ENCODE peak calls at places on chromosomes 16 and 17, in four cellular contexts. G is heart right ventricle, E is fibroblast of pulmonary artery, Y is nephron progenitor cell. X is an unnamed sample.

GRCh38 chr17:63258785-63259184 is 187.3 kb downstream of the CYB561 start:
- DNase-seq in E (no peak), Y (no peak), G (no peak), X (no peak)

GRCh38 chr16:66150691-66151090 is 215.8 kb upstream of the CDH5 start:
- DNase-seq in E (no peak), Y (no peak), G (no peak), X (no peak)

GRCh38 chr16:31461921-31462804 is 2.9 kb downstream of the ARMC5 start:
- DNase-seq in Y (no peak), G (no peak), E (no peak), X (no peak)

GRCh38 chr16:81633147-81633619 is 145.9 kb upstream of the PLCG2 start:
- DNase-seq in G (no peak), Y (no peak), E (no peak), X (no peak)

GRCh38 chr16:56931769-56932587 is at the start of gene HERPUD1:
- DNase-seq in G (peak; percentile 99), Y (peak; percentile 96), E (peak; percentile 98), X (peak; percentile 95)

GRCh38 chr17:72516772-72517399 is 396.1 kb downstream of the SOX9 start:
- DNase-seq in E (peak; percentile 39), G (peak; percentile 31), Y (peak; percentile 25), X (no peak)

GRCh38 chr17:45700171-45701090 is 83.7 kb upstream of the CRHR1 start:
- DNase-seq in Y (no peak), E (no peak), G (no peak), X (no peak)

GRCh38 chr16:65426484-65426883 is 304.6 kb upstream of the CDH11 start:
- DNase-seq in Y (no peak), E (no peak), G (no peak), X (no peak)

GRCh38 chr16:9225527-9226316 is 134.3 kb downstream of the HAPSTR1 start:
- DNase-seq in G (no peak), Y (no peak), E (peak; percentile 0), X (no peak)

GRCh38 chr16:64865037-64865696 is 256.7 kb downstream of the CDH11 start:
- DNase-seq in E (peak; percentile 13), G (no peak), Y (peak; percentile 14), X (no peak)

GRCh38 chr16:47729701-47730100 is 268.6 kb downstream of the PHKB start:
- DNase-seq in E (no peak), G (no peak), Y (no peak), X (no peak)

GRCh38 chr17:1617620-1618174 is 10.9 kb downstream of the SLC43A2 start:
- DNase-seq in Y (no peak), E (peak; percentile 89), G (no peak), X (no peak)

GRCh38 chr17:31515226-31515759 is 123.8 kb downstream of the RAB11FIP4 start:
- DNase-seq in G (no peak), Y (no peak), E (no peak), X (no peak)

GRCh38 chr17:8918811-8919210 is 46.7 kb downstream of the PIK3R5 start:
- DNase-seq in Y (no peak), E (peak; percentile 33), G (no peak), X (no peak)

GRCh38 chr17:7914771-7915610 is 1.1 kb downstream of the RNF227 start:
- DNase-seq in E (peak; percentile 70), Y (no peak), G (no peak), X (no peak)

GRCh38 chr17:29390856-29391631 is 881 bp downstream of the TAOK1 start:
- DNase-seq in G (no peak), E (peak; percentile 49), Y (no peak), X (no peak)

GRCh38 chr17:38345743-38346142 is 2.0 kb upstream of the GPR179 start:
- DNase-seq in Y (no peak), E (no peak), G (no peak), X (no peak)

GRCh38 chr17:80441598-80442304 is 26.8 kb downstream of the ENDOV start:
- DNase-seq in Y (no peak), G (no peak), E (no peak), X (no peak)
- TF ChIP-seq CTCF in Y (no peak), G (no peak), E (no peak), X (no peak)

GRCh38 chr17:9948967-9949366 is 43.9 kb upstream of the RCVRN start:
- DNase-seq in G (peak; percentile 37), E (no peak), Y (no peak), X (no peak)
- TF ChIP-seq CTCF in G (no peak), E (no peak), Y (no peak), X (no peak)

GRCh38 chr16:86774931-86775330 is 196.6 kb downstream of the FOXL1 start:
- DNase-seq in G (no peak), E (no peak), Y (no peak), X (no peak)

GRCh38 chr16:86771506-86772230 is 193.3 kb downstream of the FOXL1 start:
- DNase-seq in G (no peak), E (no peak), Y (no peak), X (no peak)

GRCh38 chr16:86772231-86772510 is 193.8 kb downstream of the FOXL1 start:
- DNase-seq in E (no peak), G (no peak), Y (no peak), X (no peak)

GRCh38 chr16:86773339-86773715 is 195.0 kb downstream of the FOXL1 start:
- DNase-seq in Y (no peak), E (no peak), G (no peak), X (no peak)

DNA sequence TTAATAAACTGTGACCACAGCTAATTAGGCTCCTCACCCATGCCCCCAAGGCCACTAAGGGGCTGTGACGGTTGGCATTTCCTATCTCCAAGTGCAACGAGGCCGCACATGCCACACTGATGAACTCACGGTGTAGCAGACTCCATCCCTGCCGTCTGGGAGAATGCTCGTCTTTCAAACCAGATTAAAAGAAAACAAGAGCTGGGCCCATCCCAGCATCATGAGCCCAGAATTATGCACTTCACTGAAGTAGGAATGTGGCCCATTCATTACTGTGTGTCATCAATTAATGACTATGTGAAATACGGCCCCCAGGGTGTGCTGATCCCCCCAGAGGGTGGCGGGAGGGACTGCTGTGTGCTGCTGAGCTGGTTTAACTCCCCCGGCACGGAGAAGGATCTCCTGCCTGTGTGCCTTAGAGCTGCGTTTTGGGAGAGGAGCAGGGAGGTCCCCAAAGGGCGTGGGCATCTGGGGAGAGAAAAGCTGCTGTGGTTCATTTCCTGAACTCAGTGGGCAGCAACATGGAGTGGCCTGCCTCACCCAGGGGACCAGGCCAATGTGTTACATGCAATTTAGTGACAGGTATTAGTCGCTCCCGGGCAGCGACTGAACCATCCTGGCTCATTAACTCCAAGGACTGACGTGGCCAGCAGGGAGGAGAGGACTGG is 194.5 kb downstream of the FOXL1 start:
- DNase-seq in E (peak; percentile 30), Y (peak; percentile 54), G (no peak), X (no peak)
- TF ChIP-seq CTCF in E (no peak), Y (no peak), G (no peak), X (no peak)

DNA sequence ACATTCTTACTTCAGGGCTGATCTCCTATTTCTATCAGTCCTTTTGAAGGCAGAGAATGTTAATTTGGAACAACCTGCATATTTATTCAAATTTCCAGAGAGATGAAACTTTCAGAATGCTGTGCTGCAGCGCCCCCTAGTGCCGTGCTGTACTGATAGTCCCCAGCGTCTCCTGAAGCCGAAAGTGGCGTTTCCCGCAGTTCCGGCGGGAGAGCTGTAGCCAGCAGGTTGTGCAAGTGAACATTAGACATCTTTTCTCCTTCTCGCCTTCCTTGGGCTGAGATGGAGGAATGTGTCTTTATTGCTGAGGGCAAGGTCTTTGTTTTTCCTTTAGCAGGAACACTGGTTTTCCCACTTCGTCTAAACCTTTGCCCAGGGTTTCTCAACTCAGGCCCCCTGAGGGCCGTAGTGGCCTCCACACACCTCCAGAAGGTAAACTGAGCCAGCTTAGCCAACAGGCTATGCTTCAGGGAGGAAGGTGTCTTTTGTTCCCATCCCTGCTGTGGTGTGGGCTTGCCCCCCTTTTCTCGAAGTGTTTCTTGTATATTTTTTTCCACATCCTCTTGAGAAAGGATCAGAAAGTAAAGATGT is 26.4 kb downstream of the USP10 start:
- DNase-seq in Y (peak; percentile 93), E (peak; percentile 91), G (peak; percentile 90), X (peak; percentile 76)
- TF ChIP-seq CTCF in Y (peak; percentile 98), E (peak; percentile 90), G (peak; percentile 96), X (peak; percentile 98)

DNA sequence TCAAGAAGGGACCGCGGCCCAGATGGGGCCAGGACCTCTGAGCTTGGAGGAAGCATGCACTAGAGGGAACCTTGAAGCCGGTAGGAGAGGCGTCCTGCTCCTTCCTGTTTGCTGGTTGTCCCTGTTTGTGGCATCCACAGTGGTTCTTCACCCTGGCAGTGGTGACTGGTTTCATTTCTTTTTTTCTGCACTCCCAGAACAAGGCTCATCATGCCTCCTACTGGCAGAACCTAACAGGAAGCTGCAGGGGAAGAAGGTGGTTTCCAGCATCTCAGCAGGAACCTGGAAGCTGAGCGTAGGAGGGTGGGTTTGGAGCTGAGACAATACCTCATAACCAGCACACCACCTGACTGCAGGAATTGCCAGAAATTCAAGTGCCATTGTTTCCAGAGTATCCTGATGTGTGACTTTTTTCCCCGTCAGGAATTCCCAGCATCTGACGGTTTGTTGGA is 5.8 kb downstream of the TMEM231 start:
- DNase-seq in G (no peak), Y (no peak), E (peak; percentile 58), X (no peak)
- TF ChIP-seq CTCF in G (peak; percentile 66), Y (no peak), E (peak; percentile 57), X (peak; percentile 40)

GRCh38 chr16:50373780-50374179 is 5.0 kb upstream of the BRD7 start:
- DNase-seq in Y (no peak), E (no peak), G (no peak), X (no peak)

GRCh38 chr16:50371036-50371716 is 2.4 kb upstream of the BRD7 start:
- DNase-seq in E (no peak), Y (no peak), G (no peak), X (no peak)

GRCh38 chr16:50372611-50373344 is 4.0 kb upstream of the BRD7 start:
- DNase-seq in E (no peak), Y (no peak), G (peak; percentile 64), X (no peak)

GRCh38 chr16:50373345-50373701 is 4.5 kb upstream of the BRD7 start:
- DNase-seq in E (no peak), Y (no peak), G (no peak), X (no peak)

GRCh38 chr16:50371936-50372595 is 3.3 kb upstream of the BRD7 start:
- DNase-seq in Y (peak; percentile 56), G (no peak), E (peak; percentile 30), X (no peak)
- TF ChIP-seq CTCF in Y (peak; percentile 31), G (peak; percentile 34), E (peak; percentile 20), X (peak; percentile 38)